ENCODE peak calls at places on chromosomes 4 and X, in five cellular contexts. One of them, this sample, is unnamed.

GRCh38 chrX:101230636-101231035 is 11.1 kb downstream of the DRP2 start:
- DNase-seq in astrocyte of the spinal cord: peak; percentile 38
- DNase-seq in aorta: no peak
- DNase-seq in stimulated activated CD8-positive, alpha-beta memory T cell treated with anti-CD3 and anti-CD28 coated beads, Interleukin-4, amount 100 ng/mL, for 1 hour: no peak
- DNase-seq in HTR-8/SVneo: no peak
- DNase-seq in this sample: no peak

GRCh38 chrX:11329016-11329415 is 35.8 kb downstream of the AMELX start:
- DNase-seq in astrocyte of the spinal cord: no peak
- DNase-seq in aorta: no peak
- DNase-seq in stimulated activated CD8-positive, alpha-beta memory T cell treated with anti-CD3 and anti-CD28 coated beads, Interleukin-4, amount 100 ng/mL, for 1 hour: no peak
- DNase-seq in HTR-8/SVneo: no peak
- DNase-seq in this sample: no peak

GRCh38 chr4:30716671-30717207 is 3.4 kb upstream of the PCDH7 start:
- DNase-seq in astrocyte of the spinal cord: peak; percentile 39
- DNase-seq in aorta: peak; percentile 59
- DNase-seq in stimulated activated CD8-positive, alpha-beta memory T cell treated with anti-CD3 and anti-CD28 coated beads, Interleukin-4, amount 100 ng/mL, for 1 hour: no peak
- DNase-seq in HTR-8/SVneo: no peak
- DNase-seq in this sample: peak; percentile 33

GRCh38 chr4:138765442-138765841 is 250.1 kb upstream of the NOCT start:
- DNase-seq in astrocyte of the spinal cord: no peak
- DNase-seq in aorta: no peak
- DNase-seq in stimulated activated CD8-positive, alpha-beta memory T cell treated with anti-CD3 and anti-CD28 coated beads, Interleukin-4, amount 100 ng/mL, for 1 hour: no peak
- DNase-seq in HTR-8/SVneo: no peak
- DNase-seq in this sample: no peak

GRCh38 chr4:23614284-23614892 is 275.5 kb downstream of the PPARGC1A start:
- DNase-seq in astrocyte of the spinal cord: peak; percentile 35
- DNase-seq in aorta: no peak
- DNase-seq in stimulated activated CD8-positive, alpha-beta memory T cell treated with anti-CD3 and anti-CD28 coated beads, Interleukin-4, amount 100 ng/mL, for 1 hour: no peak
- DNase-seq in HTR-8/SVneo: no peak
- DNase-seq in this sample: no peak

GRCh38 chrX:39576081-39576701 is 521.6 kb downstream of the BCOR start:
- DNase-seq in astrocyte of the spinal cord: no peak
- DNase-seq in aorta: peak; percentile 80
- DNase-seq in stimulated activated CD8-positive, alpha-beta memory T cell treated with anti-CD3 and anti-CD28 coated beads, Interleukin-4, amount 100 ng/mL, for 1 hour: no peak
- DNase-seq in HTR-8/SVneo: no peak
- DNase-seq in this sample: no peak

GRCh38 chr4:87633239-87633638 is 16.8 kb upstream of the DMP1 start:
- DNase-seq in astrocyte of the spinal cord: peak; percentile 60
- DNase-seq in aorta: no peak
- DNase-seq in stimulated activated CD8-positive, alpha-beta memory T cell treated with anti-CD3 and anti-CD28 coated beads, Interleukin-4, amount 100 ng/mL, for 1 hour: no peak
- DNase-seq in HTR-8/SVneo: peak; percentile 29
- DNase-seq in this sample: no peak

GRCh38 chrX:1462596-1463251 is 10.0 kb upstream of the ASMTL start:
- DNase-seq in astrocyte of the spinal cord: peak; percentile 78
- DNase-seq in aorta: peak; percentile 40
- DNase-seq in stimulated activated CD8-positive, alpha-beta memory T cell treated with anti-CD3 and anti-CD28 coated beads, Interleukin-4, amount 100 ng/mL, for 1 hour: peak; percentile 61
- DNase-seq in HTR-8/SVneo: peak; percentile 33
- DNase-seq in this sample: no peak

GRCh38 chr4:20960291-20960690 is 260.0 kb downstream of the PACRGL start:
- DNase-seq in astrocyte of the spinal cord: no peak
- DNase-seq in aorta: no peak
- DNase-seq in stimulated activated CD8-positive, alpha-beta memory T cell treated with anti-CD3 and anti-CD28 coated beads, Interleukin-4, amount 100 ng/mL, for 1 hour: no peak
- DNase-seq in HTR-8/SVneo: no peak
- DNase-seq in this sample: no peak

GRCh38 chrX:1249101-1249887 is 19.3 kb upstream of the CSF2RA start:
- DNase-seq in astrocyte of the spinal cord: no peak
- DNase-seq in aorta: no peak
- DNase-seq in stimulated activated CD8-positive, alpha-beta memory T cell treated with anti-CD3 and anti-CD28 coated beads, Interleukin-4, amount 100 ng/mL, for 1 hour: peak; percentile 33
- DNase-seq in HTR-8/SVneo: peak; percentile 75
- DNase-seq in this sample: peak; percentile 64

GRCh38 chrX:54994668-54995452 is 872 bp upstream of the PFKFB1 start:
- DNase-seq in astrocyte of the spinal cord: no peak
- DNase-seq in aorta: no peak
- DNase-seq in stimulated activated CD8-positive, alpha-beta memory T cell treated with anti-CD3 and anti-CD28 coated beads, Interleukin-4, amount 100 ng/mL, for 1 hour: no peak
- DNase-seq in HTR-8/SVneo: no peak
- DNase-seq in this sample: no peak

This sample was measured in neuronal stem cell.